ENCODE peak calls at places on chromosome 13, in six cellular contexts. K is heart left ventricle, R is nephron progenitor cell, A is bronchial epithelial cell, X is IMR-90, J is glutamatergic neuron. Q is an unnamed sample.

GRCh38 chr13:19681517-19681916 is 48.1 kb downstream of the MPHOSPH8 start:
- DNase-seq in K (no peak), R (no peak), A (no peak), X (peak; percentile 35), J (no peak), Q (no peak)

GRCh38 chr13:113631341-113632095 is 26.5 kb downstream of the ATP4B start:
- DNase-seq in K (peak; percentile 34), R (no peak), A (no peak), X (no peak), J (peak; percentile 12), Q (no peak)

GRCh38 chr13:29573190-29573589 is 22.3 kb downstream of the SLC7A1 start:
- DNase-seq in K (no peak), R (no peak), A (no peak), X (peak; percentile 39), J (no peak), Q (peak; percentile 59)

GRCh38 chr13:61466280-61466679 is 50.6 kb upstream of the PCDH20 start:
- DNase-seq in K (no peak), R (no peak), A (peak; percentile 3), X (no peak), J (no peak), Q (no peak)

GRCh38 chr13:112074139-112074710 is 7.3 kb downstream of the SOX1 start:
- DNase-seq in K (no peak), R (no peak), A (no peak), X (no peak), J (no peak), Q (no peak)

GRCh38 chr13:107866666-107867623 is 348.4 kb downstream of the LIG4 start:
- DNase-seq in K (no peak), R (peak; percentile 64), A (no peak), X (peak; percentile 66), J (peak; percentile 70), Q (peak; percentile 30)

GRCh38 chr13:43959291-43959690 is 79.6 kb downstream of the LACC1 start:
- DNase-seq in K (no peak), R (no peak), A (no peak), X (no peak), J (no peak), Q (no peak)

GRCh38 chr13:86601351-86601750 is 802.1 kb upstream of the SLITRK6 start:
- DNase-seq in K (no peak), R (no peak), A (peak; percentile 40), X (peak; percentile 20), J (no peak), Q (no peak)

GRCh38 chr13:100240109-100240779 is 151.4 kb downstream of the PCCA start:
- DNase-seq in K (no peak), R (no peak), A (no peak), X (peak; percentile 19), J (no peak), Q (no peak)

GRCh38 chr13:106867249-106867648 is 299.3 kb upstream of the ARGLU1 start:
- DNase-seq in K (no peak), R (no peak), A (no peak), X (no peak), J (no peak), Q (no peak)

GRCh38 chr13:114059428-114059827 is 73.0 kb downstream of the RASA3 start:
- DNase-seq in K (no peak), R (no peak), A (no peak), X (no peak), J (no peak), Q (no peak)

GRCh38 chr13:43180837-43181236 is 157.5 kb downstream of the DNAJC15 start:
- DNase-seq in K (no peak), R (no peak), A (no peak), X (no peak), J (no peak), Q (no peak)

GRCh38 chr13:43797869-43798268 is 11.1 kb upstream of the ENOX1 start:
- DNase-seq in K (no peak), R (no peak), A (no peak), X (peak; percentile 11), J (no peak), Q (peak; percentile 46)

GRCh38 chr13:51118809-51119431 is 7.8 kb upstream of the C13orf42 start:
- DNase-seq in K (no peak), R (no peak), A (no peak), X (no peak), J (no peak), Q (no peak)

GRCh38 chr13:102710261-102710679 is 15.4 kb upstream of the METTL21C start:
- DNase-seq in K (no peak), R (no peak), A (peak; percentile 73), X (peak; percentile 13), J (no peak), Q (peak; percentile 92)

GRCh38 chr13:26962671-26963070 is 202.1 kb upstream of the GPR12 start:
- DNase-seq in K (no peak), R (no peak), A (no peak), X (no peak), J (no peak), Q (no peak)

GRCh38 chr13:93183302-93183701 is 43.3 kb upstream of the GPC6 start:
- DNase-seq in K (no peak), R (no peak), A (no peak), X (no peak), J (no peak), Q (no peak)

GRCh38 chr13:46679369-46680180 is 117.4 kb downstream of the ESD start:
- DNase-seq in K (no peak), R (no peak), A (no peak), X (peak; percentile 70), J (no peak), Q (peak; percentile 70)

GRCh38 chr13:44050450-44051063 is 170.9 kb downstream of the LACC1 start:
- DNase-seq in K (no peak), R (no peak), A (peak; percentile 51), X (peak; percentile 52), J (no peak), Q (peak; percentile 27)

GRCh38 chr13:41915096-41915495 is 45.8 kb downstream of the VWA8 start:
- DNase-seq in K (no peak), R (no peak), A (peak; percentile 79), X (peak; percentile 45), J (no peak), Q (no peak)

GRCh38 chr13:113143466-113144254 is 14.8 kb upstream of the PROZ start:
- DNase-seq in K (no peak), R (no peak), A (no peak), X (no peak), J (no peak), Q (no peak)

GRCh38 chr13:107807306-107808073 is 407.8 kb downstream of the LIG4 start:
- DNase-seq in K (no peak), R (no peak), A (no peak), X (no peak), J (no peak), Q (no peak)

GRCh38 chr13:50156140-50156539 is 140.9 kb downstream of the KCNRG start:
- DNase-seq in K (no peak), R (no peak), A (peak; percentile 66), X (peak; percentile 78), J (no peak), Q (peak; percentile 53)

GRCh38 chr13:112115403-112116091 is 48.6 kb downstream of the SOX1 start:
- DNase-seq in K (no peak), R (no peak), A (no peak), X (no peak), J (no peak), Q (no peak)

GRCh38 chr13:98033277-98034247 is 80.1 kb downstream of the IPO5 start:
- DNase-seq in K (no peak), R (peak; percentile 36), A (peak; percentile 38), X (peak; percentile 44), J (no peak), Q (peak; percentile 81)

GRCh38 chr13:54185785-54186184 is 1157.2 kb downstream of the OLFM4 start:
- DNase-seq in K (no peak), R (peak; percentile 26), A (peak; percentile 1), X (no peak), J (peak; percentile 36), Q (no peak)
- TF ChIP-seq CTCF in K (no peak), R (peak; percentile 49), A (no peak), X (no peak), J (peak; percentile 38), Q (no peak)

GRCh38 chr13:32413284-32413683 is 14.6 kb downstream of the N4BP2L1 start:
- DNase-seq in K (no peak), R (no peak), A (no peak), X (no peak), J (no peak), Q (no peak)

GRCh38 chr13:32419862-32420261 is 8.1 kb downstream of the N4BP2L1 start:
- DNase-seq in K (no peak), R (no peak), A (no peak), X (no peak), J (no peak), Q (no peak)

GRCh38 chr13:32414580-32414979 is 13.3 kb downstream of the N4BP2L1 start:
- DNase-seq in K (no peak), R (no peak), A (no peak), X (no peak), J (no peak), Q (no peak)

GRCh38 chr13:32417995-32418394 is 9.9 kb downstream of the N4BP2L1 start:
- DNase-seq in K (no peak), R (no peak), A (no peak), X (no peak), J (no peak), Q (no peak)

GRCh38 chr13:32415019-32415418 is 12.9 kb downstream of the N4BP2L1 start:
- DNase-seq in K (no peak), R (no peak), A (peak; percentile 11), X (no peak), J (peak; percentile 41), Q (no peak)
- TF ChIP-seq CTCF in K (no peak), R (peak; percentile 50), A (peak; percentile 67), X (peak; percentile 37), J (peak; percentile 52), Q (peak; percentile 51)

DNA sequence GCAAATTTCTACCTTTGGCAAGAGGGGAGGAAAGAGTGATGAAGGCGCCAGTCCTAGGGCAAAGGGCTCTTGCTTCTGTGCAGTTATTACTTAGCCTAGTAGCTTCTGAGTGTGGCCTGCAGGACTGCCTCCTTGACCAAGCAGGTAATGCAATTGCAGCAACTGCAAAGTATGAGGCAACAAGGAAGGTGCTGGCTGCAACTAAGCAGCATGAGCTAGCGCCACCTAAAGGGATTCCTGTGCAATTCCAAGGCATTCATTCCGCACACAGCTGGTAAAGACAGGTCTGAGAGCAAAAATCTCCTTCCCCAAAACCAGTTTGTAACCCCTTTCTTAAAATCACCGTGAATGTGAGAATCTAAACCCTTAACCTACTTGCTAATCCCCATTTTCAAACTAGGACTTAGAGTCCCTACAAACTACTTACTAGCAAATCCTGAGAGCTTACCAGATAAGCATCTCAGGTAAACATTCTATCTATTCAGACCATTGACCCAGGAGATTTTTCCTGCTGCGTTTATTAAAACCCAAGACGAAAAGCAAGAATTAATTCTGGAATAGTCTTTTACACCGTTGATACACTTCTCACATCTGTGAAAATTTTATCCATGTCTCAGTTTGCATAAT is 62.9 kb downstream of the DCT start:
- DNase-seq in K (no peak), R (peak; percentile 34), A (peak; percentile 29), X (peak; percentile 24), J (peak; percentile 37), Q (no peak)
- TF ChIP-seq CTCF in K (no peak), R (peak; percentile 70), A (peak; percentile 71), X (peak; percentile 40), J (peak; percentile 68), Q (peak; percentile 42)

DNA sequence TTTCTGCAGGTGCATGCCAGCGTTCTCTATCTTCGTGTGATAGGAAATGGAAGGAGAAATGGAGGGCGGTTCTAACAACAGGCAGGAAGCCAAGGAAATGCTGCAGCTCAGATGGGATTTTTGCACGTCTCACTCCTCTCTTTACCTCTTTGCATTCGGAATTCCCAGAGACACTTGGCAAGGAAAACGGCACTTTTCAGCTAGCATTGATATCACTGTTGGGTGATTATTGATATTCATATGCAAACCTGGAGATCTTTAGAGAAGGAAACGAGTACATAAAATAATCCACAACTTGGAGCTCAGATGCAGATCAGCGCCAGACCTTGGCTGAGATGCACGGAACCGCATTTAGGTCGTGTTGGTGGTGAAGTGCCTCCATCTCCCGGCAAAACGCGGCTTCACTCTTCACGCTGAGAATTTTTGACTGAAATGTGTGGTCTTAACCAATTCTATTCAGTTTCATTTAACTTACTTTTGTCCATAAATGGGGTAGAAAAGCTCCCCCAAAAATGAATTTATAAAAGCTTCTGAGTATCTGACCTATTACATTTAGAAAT is 77.2 kb upstream of the ARHGEF7 start:
- DNase-seq in K (peak; percentile 10), R (no peak), A (no peak), X (no peak), J (no peak), Q (no peak)
- TF ChIP-seq CTCF in K (no peak), R (no peak), A (no peak), X (no peak), J (no peak), Q (no peak)